ENCODE peak calls at places on chromosomes 5 and 9, in ten cellular contexts. One of them, this sample, is unnamed.

GRCh38 chr9:116087751-116088194 is 65.8 kb upstream of the PAPPA start:
- DNase-seq in esophagus squamous epithelium: no peak
- DNase-seq in IMR-90: peak
- DNase-seq in stomach: no peak
- DNase-seq in bronchial epithelial cell: peak
- DNase-seq in foreskin fibroblast: peak
- DNase-seq in CD8-positive, alpha-beta T cell: no peak
- DNase-seq in cardiac muscle cell: no peak
- DNase-seq in brain microvascular endothelial cell: peak
- DNase-seq in CD8-positive, alpha-beta memory T cell: no peak
- DNase-seq in this sample: no peak

GRCh38 chr9:70127036-70127435 is 83.4 kb downstream of the MAMDC2 start:
- DNase-seq in stomach: no peak
- DNase-seq in foreskin fibroblast: no peak
- DNase-seq in CD8-positive, alpha-beta T cell: no peak
- DNase-seq in brain microvascular endothelial cell: no peak
- DNase-seq in IMR-90: no peak
- DNase-seq in esophagus squamous epithelium: no peak
- DNase-seq in cardiac muscle cell: no peak
- DNase-seq in CD8-positive, alpha-beta memory T cell: no peak
- DNase-seq in bronchial epithelial cell: no peak
- DNase-seq in this sample: no peak

GRCh38 chr9:32665101-32665500 is 29.6 kb upstream of the TAF1L start:
- DNase-seq in IMR-90: peak
- DNase-seq in cardiac muscle cell: no peak
- DNase-seq in bronchial epithelial cell: peak
- DNase-seq in foreskin fibroblast: no peak
- DNase-seq in esophagus squamous epithelium: no peak
- DNase-seq in stomach: no peak
- DNase-seq in CD8-positive, alpha-beta T cell: no peak
- DNase-seq in brain microvascular endothelial cell: no peak
- DNase-seq in CD8-positive, alpha-beta memory T cell: no peak
- DNase-seq in this sample: no peak

GRCh38 chr5:39340486-39340885 is 23.8 kb downstream of the C9 start:
- DNase-seq in stomach: no peak
- DNase-seq in CD8-positive, alpha-beta T cell: no peak
- DNase-seq in foreskin fibroblast: peak
- DNase-seq in brain microvascular endothelial cell: no peak
- DNase-seq in CD8-positive, alpha-beta memory T cell: no peak
- DNase-seq in cardiac muscle cell: no peak
- DNase-seq in bronchial epithelial cell: no peak
- DNase-seq in esophagus squamous epithelium: no peak
- DNase-seq in IMR-90: no peak
- DNase-seq in this sample: no peak

GRCh38 chr5:85646036-85646435 is 971.7 kb upstream of the COX7C start:
- DNase-seq in IMR-90: no peak
- DNase-seq in bronchial epithelial cell: no peak
- DNase-seq in stomach: no peak
- DNase-seq in cardiac muscle cell: no peak
- DNase-seq in CD8-positive, alpha-beta memory T cell: no peak
- DNase-seq in brain microvascular endothelial cell: no peak
- DNase-seq in foreskin fibroblast: no peak
- DNase-seq in CD8-positive, alpha-beta T cell: no peak
- DNase-seq in esophagus squamous epithelium: no peak
- DNase-seq in this sample: no peak

GRCh38 chr5:168295574-168296201 is 4.2 kb downstream of the WWC1 start:
- DNase-seq in CD8-positive, alpha-beta T cell: no peak
- DNase-seq in stomach: peak
- DNase-seq in IMR-90: peak
- DNase-seq in CD8-positive, alpha-beta memory T cell: no peak
- DNase-seq in foreskin fibroblast: peak
- DNase-seq in esophagus squamous epithelium: no peak
- DNase-seq in brain microvascular endothelial cell: peak
- DNase-seq in bronchial epithelial cell: peak
- DNase-seq in cardiac muscle cell: peak
- DNase-seq in this sample: no peak

GRCh38 chr5:171797563-171797962 is 11.9 kb downstream of the SMIM23 start:
- DNase-seq in CD8-positive, alpha-beta memory T cell: no peak
- DNase-seq in stomach: no peak
- DNase-seq in IMR-90: no peak
- DNase-seq in esophagus squamous epithelium: no peak
- DNase-seq in CD8-positive, alpha-beta T cell: no peak
- DNase-seq in foreskin fibroblast: no peak
- DNase-seq in bronchial epithelial cell: no peak
- DNase-seq in brain microvascular endothelial cell: no peak
- DNase-seq in cardiac muscle cell: no peak
- DNase-seq in this sample: no peak

GRCh38 chr9:83434254-83434653 is 103.9 kb downstream of the FRMD3 start:
- DNase-seq in foreskin fibroblast: no peak
- DNase-seq in stomach: no peak
- DNase-seq in bronchial epithelial cell: no peak
- DNase-seq in IMR-90: no peak
- DNase-seq in esophagus squamous epithelium: no peak
- DNase-seq in cardiac muscle cell: no peak
- DNase-seq in brain microvascular endothelial cell: no peak
- DNase-seq in CD8-positive, alpha-beta memory T cell: no peak
- DNase-seq in CD8-positive, alpha-beta T cell: no peak
- DNase-seq in this sample: no peak

GRCh38 chr9:97564291-97565175 is 63.1 kb downstream of the TMOD1 start:
- DNase-seq in CD8-positive, alpha-beta memory T cell: no peak
- DNase-seq in foreskin fibroblast: peak
- DNase-seq in IMR-90: peak
- DNase-seq in esophagus squamous epithelium: no peak
- DNase-seq in stomach: peak
- DNase-seq in cardiac muscle cell: no peak
- DNase-seq in CD8-positive, alpha-beta T cell: no peak
- DNase-seq in brain microvascular endothelial cell: peak
- DNase-seq in bronchial epithelial cell: peak
- DNase-seq in this sample: peak

GRCh38 chr9:136700309-136700708 is 12.1 kb upstream of the DIPK1B start:
- DNase-seq in CD8-positive, alpha-beta T cell: no peak
- DNase-seq in stomach: no peak
- DNase-seq in cardiac muscle cell: no peak
- DNase-seq in CD8-positive, alpha-beta memory T cell: no peak
- DNase-seq in IMR-90: peak
- DNase-seq in bronchial epithelial cell: no peak
- DNase-seq in brain microvascular endothelial cell: no peak
- DNase-seq in esophagus squamous epithelium: no peak
- DNase-seq in foreskin fibroblast: peak
- DNase-seq in this sample: no peak

GRCh38 chr5:159915913-159916840 is at the start of gene ADRA1B:
- DNase-seq in brain microvascular endothelial cell: peak
- DNase-seq in IMR-90: peak
- DNase-seq in bronchial epithelial cell: no peak
- DNase-seq in esophagus squamous epithelium: no peak
- DNase-seq in cardiac muscle cell: peak
- DNase-seq in foreskin fibroblast: peak
- DNase-seq in CD8-positive, alpha-beta memory T cell: peak
- DNase-seq in CD8-positive, alpha-beta T cell: peak
- DNase-seq in stomach: peak
- DNase-seq in this sample: no peak

GRCh38 chr9:131618071-131618479 is 72.8 kb downstream of the PRRT1B start:
- DNase-seq in CD8-positive, alpha-beta memory T cell: no peak
- DNase-seq in stomach: peak
- DNase-seq in brain microvascular endothelial cell: no peak
- DNase-seq in foreskin fibroblast: no peak
- DNase-seq in esophagus squamous epithelium: no peak
- DNase-seq in IMR-90: no peak
- DNase-seq in bronchial epithelial cell: peak
- DNase-seq in CD8-positive, alpha-beta T cell: no peak
- DNase-seq in cardiac muscle cell: peak
- DNase-seq in this sample: no peak

GRCh38 chr9:90287567-90288274 is 354.9 kb downstream of the DIRAS2 start:
- DNase-seq in stomach: no peak
- DNase-seq in cardiac muscle cell: no peak
- DNase-seq in CD8-positive, alpha-beta memory T cell: no peak
- DNase-seq in foreskin fibroblast: no peak
- DNase-seq in esophagus squamous epithelium: no peak
- DNase-seq in IMR-90: no peak
- DNase-seq in CD8-positive, alpha-beta T cell: no peak
- DNase-seq in bronchial epithelial cell: peak
- DNase-seq in brain microvascular endothelial cell: no peak
- DNase-seq in this sample: no peak

GRCh38 chr9:13823021-13823420 is 490.9 kb downstream of the NFIB start:
- DNase-seq in CD8-positive, alpha-beta memory T cell: no peak
- DNase-seq in cardiac muscle cell: no peak
- DNase-seq in brain microvascular endothelial cell: no peak
- DNase-seq in IMR-90: peak
- DNase-seq in bronchial epithelial cell: no peak
- DNase-seq in esophagus squamous epithelium: no peak
- DNase-seq in CD8-positive, alpha-beta T cell: no peak
- DNase-seq in foreskin fibroblast: peak
- DNase-seq in stomach: no peak
- DNase-seq in this sample: no peak

GRCh38 chr9:137407590-137408300 is 15.2 kb downstream of the EXD3 start:
- DNase-seq in cardiac muscle cell: no peak
- DNase-seq in foreskin fibroblast: peak
- DNase-seq in CD8-positive, alpha-beta T cell: no peak
- DNase-seq in IMR-90: no peak
- DNase-seq in CD8-positive, alpha-beta memory T cell: no peak
- DNase-seq in stomach: no peak
- DNase-seq in esophagus squamous epithelium: no peak
- DNase-seq in bronchial epithelial cell: no peak
- DNase-seq in brain microvascular endothelial cell: no peak
- DNase-seq in this sample: no peak

GRCh38 chr5:153542536-153542935 is 52.1 kb downstream of the GRIA1 start:
- DNase-seq in foreskin fibroblast: peak
- DNase-seq in stomach: no peak
- DNase-seq in CD8-positive, alpha-beta T cell: no peak
- DNase-seq in CD8-positive, alpha-beta memory T cell: no peak
- DNase-seq in IMR-90: peak
- DNase-seq in esophagus squamous epithelium: no peak
- DNase-seq in cardiac muscle cell: no peak
- DNase-seq in brain microvascular endothelial cell: no peak
- DNase-seq in bronchial epithelial cell: peak
- DNase-seq in this sample: no peak

GRCh38 chr9:35940474-35941467 is 17.2 kb downstream of the OR2S2 start:
- DNase-seq in IMR-90: no peak
- DNase-seq in stomach: no peak
- DNase-seq in foreskin fibroblast: no peak
- DNase-seq in CD8-positive, alpha-beta memory T cell: peak
- DNase-seq in bronchial epithelial cell: no peak
- DNase-seq in cardiac muscle cell: no peak
- DNase-seq in brain microvascular endothelial cell: no peak
- DNase-seq in CD8-positive, alpha-beta T cell: peak
- DNase-seq in esophagus squamous epithelium: no peak
- DNase-seq in this sample: no peak

GRCh38 chr5:80234311-80234948 is 21.4 kb downstream of the SERINC5 start:
- DNase-seq in foreskin fibroblast: no peak
- DNase-seq in stomach: no peak
- DNase-seq in CD8-positive, alpha-beta memory T cell: no peak
- DNase-seq in bronchial epithelial cell: no peak
- DNase-seq in IMR-90: no peak
- DNase-seq in esophagus squamous epithelium: no peak
- DNase-seq in brain microvascular endothelial cell: no peak
- DNase-seq in cardiac muscle cell: no peak
- DNase-seq in CD8-positive, alpha-beta T cell: no peak
- DNase-seq in this sample: no peak

GRCh38 chr5:150175076-150175475 is 8.5 kb downstream of the CDX1 start:
- DNase-seq in cardiac muscle cell: no peak
- DNase-seq in bronchial epithelial cell: no peak
- DNase-seq in stomach: no peak
- DNase-seq in esophagus squamous epithelium: no peak
- DNase-seq in CD8-positive, alpha-beta T cell: no peak
- DNase-seq in brain microvascular endothelial cell: no peak
- DNase-seq in CD8-positive, alpha-beta memory T cell: no peak
- DNase-seq in IMR-90: no peak
- DNase-seq in foreskin fibroblast: no peak
- DNase-seq in this sample: no peak

GRCh38 chr9:128092199-128092977 is 24.4 kb downstream of the SLC25A25 start:
- DNase-seq in esophagus squamous epithelium: no peak
- DNase-seq in CD8-positive, alpha-beta memory T cell: no peak
- DNase-seq in stomach: no peak
- DNase-seq in CD8-positive, alpha-beta T cell: no peak
- DNase-seq in cardiac muscle cell: no peak
- DNase-seq in IMR-90: no peak
- DNase-seq in bronchial epithelial cell: no peak
- DNase-seq in foreskin fibroblast: no peak
- DNase-seq in brain microvascular endothelial cell: no peak
- DNase-seq in this sample: no peak
- H3K4me3 ChIP-seq in esophagus squamous epithelium: no peak
- H3K4me3 ChIP-seq in CD8-positive, alpha-beta memory T cell: no peak
- H3K4me3 ChIP-seq in stomach: no peak
- H3K4me3 ChIP-seq in CD8-positive, alpha-beta T cell: peak
- H3K4me3 ChIP-seq in cardiac muscle cell: no peak
- H3K4me3 ChIP-seq in IMR-90: no peak
- H3K4me3 ChIP-seq in bronchial epithelial cell: no peak
- H3K4me3 ChIP-seq in foreskin fibroblast: peak
- H3K4me3 ChIP-seq in brain microvascular endothelial cell: no peak
- H3K4me3 ChIP-seq in this sample: peak

GRCh38 chr5:88678780-88679491 is 204.0 kb downstream of the MEF2C start:
- DNase-seq in cardiac muscle cell: no peak
- DNase-seq in stomach: no peak
- DNase-seq in esophagus squamous epithelium: no peak
- DNase-seq in brain microvascular endothelial cell: no peak
- DNase-seq in bronchial epithelial cell: no peak
- DNase-seq in IMR-90: no peak
- DNase-seq in foreskin fibroblast: no peak
- DNase-seq in CD8-positive, alpha-beta memory T cell: no peak
- DNase-seq in CD8-positive, alpha-beta T cell: no peak
- DNase-seq in this sample: no peak
- H3K4me3 ChIP-seq in cardiac muscle cell: no peak
- H3K4me3 ChIP-seq in stomach: no peak
- H3K4me3 ChIP-seq in esophagus squamous epithelium: no peak
- H3K4me3 ChIP-seq in brain microvascular endothelial cell: peak
- H3K4me3 ChIP-seq in bronchial epithelial cell: no peak
- H3K4me3 ChIP-seq in IMR-90: no peak
- H3K4me3 ChIP-seq in foreskin fibroblast: no peak
- H3K4me3 ChIP-seq in CD8-positive, alpha-beta memory T cell: no peak
- H3K4me3 ChIP-seq in CD8-positive, alpha-beta T cell: no peak
- H3K4me3 ChIP-seq in this sample: no peak

DNA sequence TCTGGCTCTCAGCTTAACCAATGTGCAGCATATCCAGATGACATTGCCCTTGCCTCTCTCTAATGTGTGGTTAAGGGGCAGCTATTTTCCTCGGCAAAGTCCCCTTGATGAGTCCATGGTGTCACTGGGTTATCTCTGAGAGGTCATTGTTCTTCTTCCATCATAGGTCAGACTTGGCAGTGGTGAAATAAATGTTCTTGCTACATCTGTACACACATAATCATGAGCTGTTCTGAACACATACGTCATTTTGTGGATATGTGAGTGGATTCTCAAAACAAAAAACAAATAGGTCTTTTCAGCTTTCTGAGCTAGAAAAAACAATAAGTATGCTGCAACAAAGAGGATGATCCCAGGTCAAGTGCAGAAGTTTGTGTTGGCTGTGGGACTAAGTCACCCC is 134.7 kb upstream of the PTPN3 start:
- DNase-seq in esophagus squamous epithelium: no peak
- DNase-seq in CD8-positive, alpha-beta memory T cell: no peak
- DNase-seq in bronchial epithelial cell: no peak
- DNase-seq in cardiac muscle cell: no peak
- DNase-seq in stomach: no peak
- DNase-seq in foreskin fibroblast: peak
- DNase-seq in brain microvascular endothelial cell: no peak
- DNase-seq in IMR-90: no peak
- DNase-seq in CD8-positive, alpha-beta T cell: no peak
- DNase-seq in this sample: no peak
- H3K4me3 ChIP-seq in esophagus squamous epithelium: no peak
- H3K4me3 ChIP-seq in CD8-positive, alpha-beta memory T cell: no peak
- H3K4me3 ChIP-seq in bronchial epithelial cell: no peak
- H3K4me3 ChIP-seq in cardiac muscle cell: no peak
- H3K4me3 ChIP-seq in stomach: no peak
- H3K4me3 ChIP-seq in foreskin fibroblast: no peak
- H3K4me3 ChIP-seq in brain microvascular endothelial cell: no peak
- H3K4me3 ChIP-seq in IMR-90: no peak
- H3K4me3 ChIP-seq in CD8-positive, alpha-beta T cell: no peak
- H3K4me3 ChIP-seq in this sample: no peak

GRCh38 chr5:3599283-3600105 is 3.9 kb downstream of the IRX1 start:
- DNase-seq in stomach: no peak
- DNase-seq in foreskin fibroblast: no peak
- DNase-seq in bronchial epithelial cell: no peak
- DNase-seq in cardiac muscle cell: peak
- DNase-seq in CD8-positive, alpha-beta memory T cell: no peak
- DNase-seq in CD8-positive, alpha-beta T cell: no peak
- DNase-seq in IMR-90: no peak
- DNase-seq in brain microvascular endothelial cell: no peak
- DNase-seq in esophagus squamous epithelium: no peak
- DNase-seq in this sample: no peak
- H3K4me3 ChIP-seq in stomach: no peak
- H3K4me3 ChIP-seq in foreskin fibroblast: peak
- H3K4me3 ChIP-seq in bronchial epithelial cell: no peak
- H3K4me3 ChIP-seq in cardiac muscle cell: peak
- H3K4me3 ChIP-seq in CD8-positive, alpha-beta memory T cell: no peak
- H3K4me3 ChIP-seq in CD8-positive, alpha-beta T cell: no peak
- H3K4me3 ChIP-seq in IMR-90: no peak
- H3K4me3 ChIP-seq in brain microvascular endothelial cell: no peak
- H3K4me3 ChIP-seq in esophagus squamous epithelium: peak
- H3K4me3 ChIP-seq in this sample: no peak